ENCODE peak calls at places on chromosomes 7 and 10, in four cellular contexts. S is heart right ventricle; L is upper lobe of left lung; G is CD4-positive, alpha-beta T cell. V is an unnamed sample.

GRCh38 chr7:56062382-56062781 is 1.7 kb upstream of the SUMF2 start:
- DNase-seq in S (no peak), G (no peak), L (no peak), V (no peak)

GRCh38 chr7:99504281-99504602 is 220 bp upstream of the ZKSCAN5 start:
- DNase-seq in G (no peak), S (no peak), L (no peak), V (peak)

GRCh38 chr7:23022831-23023230 is 8.9 kb upstream of the HYCC1 start:
- DNase-seq in G (no peak), S (no peak), L (no peak), V (no peak)

GRCh38 chr7:151247611-151248176 is 800 bp downstream of the SMARCD3 start:
- DNase-seq in L (no peak), S (no peak), G (no peak), V (no peak)

GRCh38 chr7:69677054-69677847 is 79.0 kb downstream of the AUTS2 start:
- DNase-seq in S (no peak), G (no peak), L (no peak), V (no peak)

GRCh38 chr10:31320598-31321211 is 1.7 kb downstream of the ZEB1 start:
- DNase-seq in S (peak), L (peak), G (peak), V (no peak)

GRCh38 chr10:96043895-96044580 is 655 bp downstream of the CCNJ start:
- DNase-seq in L (peak), S (peak), G (peak), V (peak)

GRCh38 chr7:25369794-25370193 is 141.5 kb upstream of the NPVF start:
- DNase-seq in L (no peak), S (peak), G (no peak), V (no peak)

GRCh38 chr10:32386623-32387022 is 39.7 kb upstream of the EPC1 start:
- DNase-seq in G (no peak), L (no peak), S (no peak), V (no peak)

GRCh38 chr10:97623277-97623676 is 10.0 kb downstream of the MORN4 start:
- DNase-seq in G (no peak), L (no peak), S (no peak), V (no peak)

GRCh38 chr10:33334170-33334838 is at the start of gene NRP1:
- DNase-seq in L (no peak), S (peak), G (no peak), V (peak)

GRCh38 chr10:5811387-5811821 is 1.8 kb downstream of the GDI2 start:
- DNase-seq in S (no peak), L (no peak), G (no peak), V (no peak)

GRCh38 chr10:112446855-112447691 is at the start of the genes VTI1A and ZDHHC6:
- DNase-seq in L (peak), G (peak), S (peak), V (peak)
- TF ChIP-seq CTCF in L (no peak), G (no peak), S (no peak), V (peak)

DNA sequence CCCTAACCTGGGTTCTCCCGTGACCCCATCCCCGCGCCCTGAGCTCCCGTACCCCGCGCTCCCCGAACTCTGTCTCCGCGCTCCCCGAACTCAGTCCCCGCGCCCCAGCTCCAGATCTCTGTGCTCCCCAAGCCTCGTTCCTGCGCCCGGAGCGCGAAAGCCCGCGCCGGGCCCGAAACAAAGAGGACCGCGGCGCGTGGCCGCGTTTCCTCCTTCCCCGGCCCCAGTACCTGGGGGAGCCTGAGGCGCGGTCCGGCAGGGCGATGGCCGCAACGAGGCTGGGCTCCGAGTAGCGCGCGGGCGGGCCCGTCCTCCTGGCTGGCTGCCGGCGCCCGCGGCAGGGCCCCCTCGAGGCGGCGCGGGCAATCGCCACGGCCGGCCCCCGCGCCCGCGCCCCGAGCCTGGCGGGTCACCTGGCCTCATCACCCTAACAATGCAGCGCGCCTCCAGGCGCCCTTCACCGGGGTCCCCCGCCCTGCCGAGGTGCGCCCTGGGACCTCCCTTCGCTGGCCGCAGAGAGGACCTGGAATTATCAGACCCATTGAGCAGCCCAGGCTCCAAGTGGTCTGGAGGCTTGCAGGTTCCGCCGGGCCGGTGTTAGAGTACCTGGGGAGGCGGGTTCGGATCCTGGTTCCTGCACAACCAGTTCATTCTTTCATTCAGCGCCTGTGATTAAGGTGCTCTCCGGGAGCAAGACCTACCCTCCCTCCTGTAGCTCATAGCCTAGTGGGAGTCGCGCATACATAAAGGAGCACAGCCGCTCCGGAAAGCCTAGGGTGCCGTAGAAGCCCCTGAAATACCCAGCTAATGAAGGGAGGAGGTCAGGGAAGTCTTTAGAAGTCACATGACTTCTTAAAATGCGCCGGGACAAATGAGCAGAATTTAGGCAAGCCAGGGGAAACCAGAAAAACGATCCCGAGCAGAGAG is at the start of gene TNS3:
- DNase-seq in L (peak), S (no peak), G (no peak), V (no peak)
- TF ChIP-seq CTCF in L (peak), S (peak), G (no peak), V (no peak)

GRCh38 chr10:131898713-131899112 is 2.1 kb upstream of the PPP2R2D start:
- DNase-seq in G (no peak), S (no peak), L (no peak), V (no peak)

GRCh38 chr10:131900350-131901152 is at the start of gene PPP2R2D:
- DNase-seq in G (peak), S (peak), L (peak), V (peak)

GRCh38 chr10:131901181-131901829 is 497 bp downstream of the PPP2R2D start:
- DNase-seq in S (peak), L (peak), G (peak), V (no peak)

GRCh38 chr10:131899116-131899690 is 1.6 kb upstream of the PPP2R2D start:
- DNase-seq in G (no peak), L (no peak), S (no peak), V (no peak)

DNA sequence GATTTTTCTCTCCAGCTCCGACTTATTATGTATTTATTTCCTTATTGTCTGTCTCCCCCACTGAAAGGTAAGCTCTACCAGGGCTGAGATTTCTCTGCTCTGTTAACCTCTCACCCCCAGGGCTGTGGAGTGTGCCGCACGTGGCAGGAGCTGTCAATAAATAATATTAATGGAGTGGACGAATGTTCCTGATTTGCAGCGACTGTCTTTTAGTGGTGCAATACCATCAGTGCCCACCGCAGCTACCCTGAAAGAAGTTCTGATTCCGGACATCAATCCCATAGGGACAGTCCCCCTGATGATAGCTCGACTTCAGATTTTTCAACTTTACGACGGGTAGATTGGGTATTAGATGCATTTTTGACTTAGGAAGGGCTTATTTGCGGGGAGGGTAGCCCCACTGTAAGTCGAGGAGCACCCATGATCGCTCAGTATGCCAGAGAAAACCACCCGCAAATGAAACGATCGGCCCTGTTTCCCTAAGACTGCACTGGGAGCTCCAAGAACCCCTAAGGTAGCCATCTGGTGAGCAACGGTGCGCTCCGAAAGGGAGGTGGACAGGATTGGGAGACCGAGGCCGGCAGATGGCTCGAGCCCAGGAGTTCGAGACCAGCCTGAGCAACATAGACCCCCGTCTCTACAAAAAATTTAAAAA is 986 bp upstream of the PPP2R2D start:
- DNase-seq in S (peak), L (no peak), G (no peak), V (no peak)
- TF ChIP-seq CTCF in S (no peak), L (no peak), G (no peak), V (no peak)

DNA sequence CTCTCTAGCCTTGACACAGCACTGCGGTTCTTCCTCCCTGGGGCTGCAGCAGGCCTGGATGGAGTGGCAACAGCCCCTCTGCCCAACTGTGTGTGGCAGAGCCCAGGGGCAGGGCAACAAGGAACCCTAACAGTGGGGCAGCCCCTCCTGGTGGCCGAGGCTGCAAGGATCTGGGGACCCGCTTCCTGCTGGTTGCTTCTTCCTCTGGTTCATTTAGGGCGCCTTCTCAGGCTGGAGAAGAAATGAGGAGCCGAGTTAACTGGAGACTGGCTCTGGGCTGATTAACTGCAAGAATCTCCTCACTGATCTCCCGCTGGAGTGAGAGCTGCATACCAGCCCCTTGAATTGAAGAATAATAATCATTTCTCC is 80.1 kb upstream of the EMX2 start:
- DNase-seq in S (no peak), L (peak), G (no peak), V (no peak)
- TF ChIP-seq CTCF in S (no peak), L (no peak), G (no peak), V (peak)

GRCh38 chr10:12130237-12130872 is 878 bp downstream of the SEC61A2 start:
- DNase-seq in S (peak), L (peak), G (no peak), V (no peak)
- TF ChIP-seq CTCF in S (peak), L (peak), G (peak), V (peak)